ENCODE peak calls at places on chromosomes 4 and X, in seven cellular contexts. One of them, this sample, is unnamed.

GRCh38 chr4:183200453-183200852 is 101.4 kb downstream of the WWC2 start:
- DNase-seq in HepG2: no peak
- DNase-seq in neuronal stem cell: no peak
- DNase-seq in DND-41: no peak
- DNase-seq in IMR-90: peak
- DNase-seq in SK-N-SH: no peak
- DNase-seq in H9: no peak
- DNase-seq in this sample: peak

GRCh38 chr4:112704991-112705845 is 68.3 kb downstream of the LARP7 start:
- DNase-seq in HepG2: peak
- DNase-seq in neuronal stem cell: peak
- DNase-seq in DND-41: no peak
- DNase-seq in IMR-90: peak
- DNase-seq in SK-N-SH: peak
- DNase-seq in H9: peak
- DNase-seq in this sample: peak

GRCh38 chr4:48653217-48654014 is 126.7 kb downstream of the FRYL start:
- DNase-seq in HepG2: no peak
- DNase-seq in neuronal stem cell: peak
- DNase-seq in DND-41: peak
- DNase-seq in IMR-90: peak
- DNase-seq in SK-N-SH: peak
- DNase-seq in H9: no peak
- DNase-seq in this sample: no peak

GRCh38 chrX:129790808-129791207 is 11.1 kb downstream of the SASH3 start:
- DNase-seq in HepG2: no peak
- DNase-seq in neuronal stem cell: no peak
- DNase-seq in DND-41: no peak
- DNase-seq in IMR-90: no peak
- DNase-seq in SK-N-SH: no peak
- DNase-seq in H9: no peak
- DNase-seq in this sample: no peak

GRCh38 chr4:85000343-85000742 is 33.9 kb upstream of the WDFY3 start:
- DNase-seq in HepG2: no peak
- DNase-seq in neuronal stem cell: no peak
- DNase-seq in DND-41: no peak
- DNase-seq in IMR-90: no peak
- DNase-seq in SK-N-SH: no peak
- DNase-seq in H9: no peak
- DNase-seq in this sample: no peak

GRCh38 chrX:22686138-22686541 is 313.6 kb upstream of the DDX53 start:
- DNase-seq in HepG2: no peak
- DNase-seq in neuronal stem cell: no peak
- DNase-seq in DND-41: no peak
- DNase-seq in IMR-90: peak
- DNase-seq in SK-N-SH: peak
- DNase-seq in H9: no peak
- DNase-seq in this sample: peak

GRCh38 chr4:98664959-98665358 is 6.5 kb upstream of the TSPAN5 start:
- DNase-seq in HepG2: no peak
- DNase-seq in neuronal stem cell: no peak
- DNase-seq in DND-41: peak
- DNase-seq in IMR-90: no peak
- DNase-seq in SK-N-SH: no peak
- DNase-seq in H9: no peak
- DNase-seq in this sample: no peak

GRCh38 chr4:25973346-25973745 is 59.3 kb downstream of the SMIM20 start:
- DNase-seq in HepG2: no peak
- DNase-seq in neuronal stem cell: no peak
- DNase-seq in DND-41: no peak
- DNase-seq in IMR-90: no peak
- DNase-seq in SK-N-SH: no peak
- DNase-seq in H9: no peak
- DNase-seq in this sample: no peak

GRCh38 chr4:107376293-107376692 is 340.2 kb upstream of the DKK2 start:
- DNase-seq in HepG2: no peak
- DNase-seq in neuronal stem cell: no peak
- DNase-seq in DND-41: no peak
- DNase-seq in IMR-90: no peak
- DNase-seq in SK-N-SH: no peak
- DNase-seq in H9: no peak
- DNase-seq in this sample: no peak

GRCh38 chr4:108794136-108794535 is 31.3 kb upstream of the ETNPPL start:
- DNase-seq in HepG2: no peak
- DNase-seq in neuronal stem cell: no peak
- DNase-seq in DND-41: no peak
- DNase-seq in IMR-90: peak
- DNase-seq in SK-N-SH: no peak
- DNase-seq in H9: no peak
- DNase-seq in this sample: no peak

GRCh38 chrX:10111364-10112148 is 45.2 kb upstream of the CLCN4 start:
- DNase-seq in HepG2: peak
- DNase-seq in neuronal stem cell: no peak
- DNase-seq in DND-41: no peak
- DNase-seq in IMR-90: peak
- DNase-seq in SK-N-SH: no peak
- DNase-seq in H9: no peak
- DNase-seq in this sample: no peak

GRCh38 chr4:10015140-10015753 is 6.0 kb downstream of the SLC2A9 start:
- DNase-seq in HepG2: no peak
- DNase-seq in neuronal stem cell: peak
- DNase-seq in DND-41: peak
- DNase-seq in IMR-90: peak
- DNase-seq in SK-N-SH: peak
- DNase-seq in H9: peak
- DNase-seq in this sample: peak

GRCh38 chr4:165738571-165738970 is 134.5 kb upstream of the TLL1 start:
- DNase-seq in HepG2: no peak
- DNase-seq in neuronal stem cell: no peak
- DNase-seq in DND-41: no peak
- DNase-seq in IMR-90: no peak
- DNase-seq in SK-N-SH: no peak
- DNase-seq in H9: no peak
- DNase-seq in this sample: peak

GRCh38 chr4:120218981-120219380 is 152.3 kb upstream of the MAD2L1 start:
- DNase-seq in HepG2: no peak
- DNase-seq in neuronal stem cell: no peak
- DNase-seq in DND-41: no peak
- DNase-seq in IMR-90: no peak
- DNase-seq in SK-N-SH: no peak
- DNase-seq in H9: no peak
- DNase-seq in this sample: no peak

GRCh38 chrX:72735561-72735960 is 21.5 kb upstream of the PHKA1 start:
- DNase-seq in HepG2: no peak
- DNase-seq in neuronal stem cell: no peak
- DNase-seq in DND-41: no peak
- DNase-seq in IMR-90: peak
- DNase-seq in SK-N-SH: no peak
- DNase-seq in H9: no peak
- DNase-seq in this sample: no peak

GRCh38 chrX:126137899-126138298 is 28.2 kb downstream of the DCAF12L2 start:
- DNase-seq in HepG2: no peak
- DNase-seq in neuronal stem cell: no peak
- DNase-seq in DND-41: no peak
- DNase-seq in IMR-90: no peak
- DNase-seq in SK-N-SH: peak
- DNase-seq in H9: no peak
- DNase-seq in this sample: no peak

GRCh38 chrX:39137363-39137954 is 336.2 kb downstream of the MID1IP1 start:
- DNase-seq in HepG2: no peak
- DNase-seq in neuronal stem cell: no peak
- DNase-seq in DND-41: no peak
- DNase-seq in IMR-90: no peak
- DNase-seq in SK-N-SH: no peak
- DNase-seq in H9: no peak
- DNase-seq in this sample: no peak

GRCh38 chr4:3215256-3215655 is 33.7 kb upstream of the MSANTD1 start:
- DNase-seq in HepG2: no peak
- DNase-seq in neuronal stem cell: no peak
- DNase-seq in DND-41: no peak
- DNase-seq in IMR-90: no peak
- DNase-seq in SK-N-SH: no peak
- DNase-seq in H9: no peak
- DNase-seq in this sample: no peak

GRCh38 chrX:54786972-54787371 is 11.1 kb downstream of the ITIH6 start:
- DNase-seq in HepG2: no peak
- DNase-seq in neuronal stem cell: no peak
- DNase-seq in DND-41: no peak
- DNase-seq in IMR-90: no peak
- DNase-seq in SK-N-SH: no peak
- DNase-seq in H9: peak
- DNase-seq in this sample: peak

GRCh38 chrX:68261060-68261672 is 172.1 kb downstream of the OPHN1 start:
- DNase-seq in HepG2: no peak
- DNase-seq in neuronal stem cell: no peak
- DNase-seq in DND-41: no peak
- DNase-seq in IMR-90: peak
- DNase-seq in SK-N-SH: no peak
- DNase-seq in H9: no peak
- DNase-seq in this sample: peak

GRCh38 chr4:159757471-159757870 is 654.6 kb downstream of the RAPGEF2 start:
- DNase-seq in HepG2: no peak
- DNase-seq in neuronal stem cell: no peak
- DNase-seq in DND-41: no peak
- DNase-seq in IMR-90: no peak
- DNase-seq in SK-N-SH: no peak
- DNase-seq in H9: no peak
- DNase-seq in this sample: no peak

GRCh38 chr4:95539056-95539455 is 9.7 kb downstream of the UNC5C start:
- DNase-seq in HepG2: no peak
- DNase-seq in neuronal stem cell: no peak
- DNase-seq in DND-41: no peak
- DNase-seq in IMR-90: no peak
- DNase-seq in SK-N-SH: no peak
- DNase-seq in H9: no peak
- DNase-seq in this sample: no peak

GRCh38 chr4:115906428-115906827 is 793.0 kb upstream of the NDST4 start:
- DNase-seq in HepG2: no peak
- DNase-seq in neuronal stem cell: no peak
- DNase-seq in DND-41: no peak
- DNase-seq in IMR-90: no peak
- DNase-seq in SK-N-SH: no peak
- DNase-seq in H9: no peak
- DNase-seq in this sample: no peak

GRCh38 chrX:103399744-103400143 is 23.4 kb downstream of the BEX3 start:
- DNase-seq in HepG2: no peak
- DNase-seq in neuronal stem cell: no peak
- DNase-seq in DND-41: no peak
- DNase-seq in IMR-90: no peak
- DNase-seq in SK-N-SH: no peak
- DNase-seq in H9: no peak
- DNase-seq in this sample: peak

GRCh38 chr4:23888421-23889319 is 1.2 kb downstream of the PPARGC1A start:
- DNase-seq in HepG2: peak
- DNase-seq in neuronal stem cell: no peak
- DNase-seq in DND-41: no peak
- DNase-seq in IMR-90: peak
- DNase-seq in SK-N-SH: peak
- DNase-seq in H9: no peak
- DNase-seq in this sample: no peak

DNA sequence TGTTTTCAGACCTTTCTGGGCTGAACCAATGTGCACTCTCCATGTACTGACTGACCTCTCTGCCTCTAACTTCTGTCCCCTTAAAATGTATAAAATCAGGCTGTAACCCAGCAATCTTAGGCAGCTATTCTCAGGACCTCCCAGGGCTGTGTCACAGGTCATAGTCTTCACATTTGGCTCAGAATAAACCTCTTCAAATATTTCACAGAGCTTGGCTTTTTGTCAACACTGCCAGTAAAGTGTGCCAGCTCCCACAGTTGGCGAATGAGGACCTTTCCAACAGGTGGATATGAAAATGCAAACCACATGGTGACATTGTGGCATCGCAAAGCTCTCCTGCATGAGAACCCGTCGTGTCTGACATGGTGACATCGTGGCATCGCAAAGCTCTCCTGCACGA is 76.4 kb downstream of the ACOX3 start:
- DNase-seq in HepG2: no peak
- DNase-seq in neuronal stem cell: no peak
- DNase-seq in DND-41: no peak
- DNase-seq in IMR-90: no peak
- DNase-seq in SK-N-SH: no peak
- DNase-seq in H9: no peak
- DNase-seq in this sample: peak
- H3K9ac ChIP-seq in HepG2: no peak
- H3K9ac ChIP-seq in neuronal stem cell: no peak
- H3K9ac ChIP-seq in DND-41: no peak
- H3K9ac ChIP-seq in IMR-90: no peak
- H3K9ac ChIP-seq in SK-N-SH: no peak
- H3K9ac ChIP-seq in H9: no peak
- H3K9ac ChIP-seq in this sample: no peak

DNA sequence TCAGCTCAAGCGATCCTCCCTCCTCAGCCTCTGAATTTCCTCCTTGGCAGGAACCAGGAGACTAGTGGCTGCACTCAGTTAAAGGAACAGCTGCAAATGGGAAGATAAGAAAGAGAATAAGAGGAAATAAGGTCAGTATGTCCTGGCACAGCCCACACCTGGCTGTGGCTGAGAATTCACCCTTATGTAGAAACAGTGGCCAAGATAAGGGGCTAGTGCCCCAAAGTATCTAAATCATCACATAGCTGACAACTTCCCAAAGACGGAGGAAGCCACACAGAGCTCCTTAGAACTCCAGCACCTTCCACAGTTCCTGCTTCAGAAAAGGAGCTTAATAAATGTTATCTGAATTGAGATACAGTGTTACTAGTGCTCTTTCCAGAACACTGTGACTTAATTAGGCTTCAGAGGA is 2.3 kb upstream of the CHIC2 start:
- DNase-seq in HepG2: no peak
- DNase-seq in neuronal stem cell: no peak
- DNase-seq in DND-41: no peak
- DNase-seq in IMR-90: no peak
- DNase-seq in SK-N-SH: no peak
- DNase-seq in H9: no peak
- DNase-seq in this sample: no peak
- H3K9ac ChIP-seq in HepG2: no peak
- H3K9ac ChIP-seq in neuronal stem cell: no peak
- H3K9ac ChIP-seq in DND-41: no peak
- H3K9ac ChIP-seq in IMR-90: no peak
- H3K9ac ChIP-seq in SK-N-SH: peak
- H3K9ac ChIP-seq in H9: no peak
- H3K9ac ChIP-seq in this sample: peak

GRCh38 chrX:131735127-131735526 is 191.3 kb downstream of the OR13H1 start:
- DNase-seq in HepG2: no peak
- DNase-seq in neuronal stem cell: no peak
- DNase-seq in DND-41: no peak
- DNase-seq in IMR-90: no peak
- DNase-seq in SK-N-SH: no peak
- DNase-seq in H9: no peak
- DNase-seq in this sample: no peak
- H3K9ac ChIP-seq in HepG2: no peak
- H3K9ac ChIP-seq in neuronal stem cell: no peak
- H3K9ac ChIP-seq in DND-41: no peak
- H3K9ac ChIP-seq in IMR-90: no peak
- H3K9ac ChIP-seq in SK-N-SH: no peak
- H3K9ac ChIP-seq in H9: no peak
- H3K9ac ChIP-seq in this sample: no peak

DNA sequence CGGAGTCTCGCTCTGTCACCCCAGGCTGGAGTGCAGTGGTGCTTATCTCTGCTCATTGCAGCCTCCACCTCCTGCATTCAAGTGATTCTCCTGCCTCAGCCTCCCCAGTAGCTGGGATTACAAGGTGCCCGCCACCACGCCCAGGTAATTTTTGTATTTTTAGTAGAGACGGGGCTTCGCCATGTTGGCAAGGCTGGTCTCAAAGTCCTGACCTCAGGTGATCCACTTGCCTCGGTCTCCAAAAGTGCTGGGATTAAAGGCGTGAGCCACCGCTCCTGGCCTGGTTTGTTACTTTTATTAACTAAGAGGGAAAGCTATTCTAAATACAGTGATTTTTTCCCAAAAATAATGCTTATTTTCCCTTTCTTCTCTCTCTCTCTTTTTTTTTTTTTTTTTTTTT is 866 bp upstream of the CENPE start:
- DNase-seq in HepG2: no peak
- DNase-seq in neuronal stem cell: no peak
- DNase-seq in DND-41: no peak
- DNase-seq in IMR-90: no peak
- DNase-seq in SK-N-SH: no peak
- DNase-seq in H9: no peak
- DNase-seq in this sample: no peak
- H3K9ac ChIP-seq in HepG2: no peak
- H3K9ac ChIP-seq in neuronal stem cell: no peak
- H3K9ac ChIP-seq in DND-41: peak
- H3K9ac ChIP-seq in IMR-90: peak
- H3K9ac ChIP-seq in SK-N-SH: peak
- H3K9ac ChIP-seq in H9: no peak
- H3K9ac ChIP-seq in this sample: peak